ENCODE peak calls at places on chromosome X, in seven cellular contexts. E is H54, V is left ventricle myocardium inferior, L is Daoy, J is heart left ventricle, H is endothelial cell of umbilical vein, X is activated T-helper 1 cell treated with Interleukin-2 at 50 U/mL for 16 hours. S is an unnamed sample.

GRCh38 chrX:20016618-20016945 is 25.7 kb upstream of the BCLAF3 start:
- DNase-seq in J (no peak), E (no peak), H (no peak), L (no peak), X (no peak), V (no peak), S (no peak)

GRCh38 chrX:19924285-19924684 is 36.9 kb upstream of the SH3KBP1 start:
- DNase-seq in X (no peak), E (no peak), J (no peak), L (no peak), H (no peak), V (no peak), S (no peak)

GRCh38 chrX:53718073-53718472 is 31.6 kb upstream of the HUWE1 start:
- DNase-seq in H (no peak), V (no peak), L (no peak), X (no peak), J (no peak), E (no peak), S (no peak)

GRCh38 chrX:54067741-54068140 is 23.5 kb upstream of the PHF8 start:
- DNase-seq in X (no peak), H (no peak), E (no peak), J (no peak), V (no peak), L (no peak), S (no peak)

GRCh38 chrX:103376118-103376978 is at the start of gene BEX3:
- DNase-seq in J (peak; percentile 53), E (no peak), L (peak; percentile 52), X (no peak), H (peak; percentile 55), V (peak; percentile 45), S (peak; percentile 65)

GRCh38 chrX:7514871-7515599 is 327.9 kb upstream of the VCX start:
- DNase-seq in V (no peak), L (no peak), X (no peak), J (no peak), H (no peak), E (no peak), S (peak; percentile 1)

GRCh38 chrX:76148011-76148665 is 24.7 kb upstream of the PBDC1 start:
- DNase-seq in L (peak; percentile 24), H (peak; percentile 33), J (no peak), E (no peak), X (no peak), V (no peak), S (peak; percentile 74)

GRCh38 chrX:136608295-136608933 is 39.5 kb upstream of the CD40LG start:
- DNase-seq in L (peak; percentile 36), J (peak; percentile 33), X (peak; percentile 38), V (peak; percentile 16), H (peak; percentile 2), E (no peak), S (peak; percentile 26)

GRCh38 chrX:54178100-54178940 is 4.7 kb downstream of the FAM120C start:
- DNase-seq in L (peak; percentile 33), V (no peak), X (no peak), E (no peak), J (no peak), H (peak; percentile 64), S (peak; percentile 86)

GRCh38 chrX:149908308-149908707 is 21.1 kb upstream of the HSFX4 start:
- DNase-seq in L (no peak), X (no peak), J (no peak), E (no peak), H (no peak), V (no peak), S (no peak)

GRCh38 chrX:10106801-10107200 is 50.0 kb upstream of the CLCN4 start:
- DNase-seq in H (no peak), L (no peak), V (no peak), X (peak; percentile 49), E (no peak), J (no peak), S (no peak)

GRCh38 chrX:47143894-47144625 is 442 bp downstream of the NDUFB11 start:
- DNase-seq in L (no peak), V (no peak), J (peak; percentile 55), H (no peak), X (no peak), E (peak; percentile 2), S (peak; percentile 61)

S was measured in RKO.